ENCODE peak calls at places on chromosomes 12 and 14, in seven cellular contexts. One of them, this sample, is unnamed.

GRCh38 chr12:3491938-3492867 is 1.2 kb downstream of the PRMT8 start:
- DNase-seq in stomach: peak
- DNase-seq in NCI-H345: peak
- DNase-seq in endothelial cell: peak
- DNase-seq in T-helper 9 cell: no peak
- DNase-seq in Daoy: peak
- DNase-seq in fibroblast of lung: peak
- DNase-seq in this sample: peak

GRCh38 chr12:57240926-57241555 is 9.9 kb downstream of the STAC3 start:
- DNase-seq in stomach: no peak
- DNase-seq in NCI-H345: peak
- DNase-seq in endothelial cell: peak
- DNase-seq in T-helper 9 cell: no peak
- DNase-seq in Daoy: peak
- DNase-seq in fibroblast of lung: no peak
- DNase-seq in this sample: no peak

GRCh38 chr12:63862187-63863107 is 17.9 kb downstream of the SRGAP1 start:
- DNase-seq in stomach: peak
- DNase-seq in NCI-H345: no peak
- DNase-seq in endothelial cell: no peak
- DNase-seq in T-helper 9 cell: no peak
- DNase-seq in Daoy: peak
- DNase-seq in fibroblast of lung: peak
- DNase-seq in this sample: no peak

GRCh38 chr12:52612431-52613290 is 5.7 kb downstream of the KRT73 start:
- DNase-seq in stomach: no peak
- DNase-seq in NCI-H345: no peak
- DNase-seq in endothelial cell: no peak
- DNase-seq in T-helper 9 cell: no peak
- DNase-seq in Daoy: no peak
- DNase-seq in fibroblast of lung: no peak
- DNase-seq in this sample: no peak

GRCh38 chr14:102554835-102555819 is 37.3 kb upstream of the RCOR1 start:
- DNase-seq in stomach: peak
- DNase-seq in NCI-H345: no peak
- DNase-seq in endothelial cell: peak
- DNase-seq in T-helper 9 cell: peak
- DNase-seq in Daoy: peak
- DNase-seq in fibroblast of lung: peak
- DNase-seq in this sample: no peak

GRCh38 chr12:8446642-8447547 is 8.9 kb upstream of the CLEC6A start:
- DNase-seq in stomach: no peak
- DNase-seq in NCI-H345: no peak
- DNase-seq in endothelial cell: no peak
- DNase-seq in T-helper 9 cell: no peak
- DNase-seq in Daoy: no peak
- DNase-seq in fibroblast of lung: no peak
- DNase-seq in this sample: no peak

GRCh38 chr12:108825205-108825950 is 32.0 kb downstream of the SSH1 start:
- DNase-seq in stomach: no peak
- DNase-seq in NCI-H345: no peak
- DNase-seq in endothelial cell: no peak
- DNase-seq in T-helper 9 cell: no peak
- DNase-seq in Daoy: peak
- DNase-seq in fibroblast of lung: peak
- DNase-seq in this sample: no peak

GRCh38 chr14:50312734-50313054 is 570 bp downstream of the DMAC2L start:
- DNase-seq in stomach: no peak
- DNase-seq in NCI-H345: no peak
- DNase-seq in endothelial cell: no peak
- DNase-seq in T-helper 9 cell: no peak
- DNase-seq in Daoy: no peak
- DNase-seq in fibroblast of lung: no peak
- DNase-seq in this sample: no peak

GRCh38 chr12:105783983-105784947 is 354.5 kb downstream of the NUAK1 start:
- DNase-seq in stomach: no peak
- DNase-seq in NCI-H345: no peak
- DNase-seq in endothelial cell: no peak
- DNase-seq in T-helper 9 cell: no peak
- DNase-seq in Daoy: peak
- DNase-seq in fibroblast of lung: no peak
- DNase-seq in this sample: no peak

This sample was measured in iPS DF 6.9.